ENCODE peak calls at places on chromosomes 11 and 22, in five cellular contexts. W is heart right ventricle, F is nephron progenitor cell, U is cardiac fibroblast, V is tibial artery. B is an unnamed sample.

GRCh38 chr11:69447786-69448185 is 33.7 kb upstream of the LINC01488 start:
- DNase-seq in W (no peak), U (no peak), F (no peak), V (peak; percentile 62), B (no peak)

GRCh38 chr11:120740424-120740823 is 228.9 kb downstream of the GRIK4 start:
- DNase-seq in V (no peak), F (no peak), W (no peak), U (no peak), B (no peak)

GRCh38 chr11:11608783-11609232 is 13.0 kb downstream of the GALNT18 start:
- DNase-seq in V (no peak), W (no peak), F (no peak), U (peak; percentile 19), B (no peak)

GRCh38 chr11:130403301-130403804 is 25.1 kb downstream of the ADAMTS8 start:
- DNase-seq in V (peak; percentile 87), F (no peak), U (peak; percentile 84), W (peak; percentile 50), B (no peak)

GRCh38 chr22:46066691-46067090 is 83.6 kb upstream of the PPARA start:
- DNase-seq in F (no peak), V (peak; percentile 62), U (no peak), W (peak; percentile 7), B (peak; percentile 4)

GRCh38 chr11:69711824-69712801 is 8.3 kb upstream of the FGF19 start:
- DNase-seq in U (no peak), V (no peak), W (no peak), F (no peak), B (no peak)

GRCh38 chr11:97109078-97109477 is 719.3 kb downstream of the JRKL start:
- DNase-seq in W (no peak), U (no peak), F (no peak), V (no peak), B (no peak)

GRCh38 chr11:103716363-103716762 is 320.1 kb upstream of the DDI1 start:
- DNase-seq in W (no peak), F (no peak), V (no peak), U (no peak), B (no peak)

GRCh38 chr22:50102946-50103345 is 13.1 kb downstream of the MOV10L1 start:
- DNase-seq in V (peak; percentile 53), F (no peak), W (no peak), U (no peak), B (no peak)

GRCh38 chr22:37276771-37277170 is 5.5 kb upstream of the CYTH4 start:
- DNase-seq in V (no peak), U (peak; percentile 22), W (no peak), F (no peak), B (no peak)

GRCh38 chr11:48022445-48022844 is 42.1 kb downstream of the PTPRJ start:
- DNase-seq in W (no peak), F (no peak), U (no peak), V (no peak), B (no peak)

GRCh38 chr11:61679893-61680621 is at the start of gene DAGLA:
- DNase-seq in V (peak; percentile 76), U (peak; percentile 65), F (peak; percentile 83), W (peak; percentile 82), B (peak; percentile 85)

GRCh38 chr11:130611791-130612251 is 163.4 kb downstream of the ADAMTS15 start:
- DNase-seq in W (no peak), U (peak; percentile 59), F (no peak), V (no peak), B (no peak)

GRCh38 chr22:26322179-26322905 is 106.7 kb upstream of the ASPHD2 start:
- DNase-seq in V (no peak), U (peak; percentile 23), F (no peak), W (no peak), B (no peak)

GRCh38 chr11:71543866-71544265 is 4.4 kb upstream of the KRTAP5-9 start:
- DNase-seq in W (no peak), U (no peak), F (no peak), V (no peak), B (no peak)

GRCh38 chr11:109511598-109511997 is 89.6 kb downstream of the C11orf87 start:
- DNase-seq in U (no peak), V (no peak), F (no peak), W (no peak), B (no peak)

GRCh38 chr11:67375320-67376021 is 2.1 kb upstream of the CLCF1 start:
- DNase-seq in U (no peak), F (no peak), V (no peak), W (no peak), B (no peak)

GRCh38 chr11:118139578-118139977 is 13.0 kb downstream of the SCN4B start:
- DNase-seq in U (no peak), F (no peak), W (no peak), V (no peak), B (no peak)

GRCh38 chr11:96162816-96163499 is 180.0 kb downstream of the MAML2 start:
- DNase-seq in W (no peak), F (no peak), V (no peak), U (peak; percentile 99), B (no peak)

GRCh38 chr11:18000760-18001159 is 12.1 kb downstream of the SERGEF start:
- DNase-seq in W (no peak), V (no peak), U (no peak), F (no peak), B (no peak)

GRCh38 chr11:119476666-119477331 is 53.8 kb upstream of the THY1 start:
- DNase-seq in F (no peak), W (no peak), V (peak; percentile 45), U (no peak), B (no peak)

GRCh38 chr11:110366234-110366633 is 63.5 kb upstream of the FDX1 start:
- DNase-seq in W (peak; percentile 67), V (no peak), U (peak; percentile 68), F (no peak), B (no peak)

DNA sequence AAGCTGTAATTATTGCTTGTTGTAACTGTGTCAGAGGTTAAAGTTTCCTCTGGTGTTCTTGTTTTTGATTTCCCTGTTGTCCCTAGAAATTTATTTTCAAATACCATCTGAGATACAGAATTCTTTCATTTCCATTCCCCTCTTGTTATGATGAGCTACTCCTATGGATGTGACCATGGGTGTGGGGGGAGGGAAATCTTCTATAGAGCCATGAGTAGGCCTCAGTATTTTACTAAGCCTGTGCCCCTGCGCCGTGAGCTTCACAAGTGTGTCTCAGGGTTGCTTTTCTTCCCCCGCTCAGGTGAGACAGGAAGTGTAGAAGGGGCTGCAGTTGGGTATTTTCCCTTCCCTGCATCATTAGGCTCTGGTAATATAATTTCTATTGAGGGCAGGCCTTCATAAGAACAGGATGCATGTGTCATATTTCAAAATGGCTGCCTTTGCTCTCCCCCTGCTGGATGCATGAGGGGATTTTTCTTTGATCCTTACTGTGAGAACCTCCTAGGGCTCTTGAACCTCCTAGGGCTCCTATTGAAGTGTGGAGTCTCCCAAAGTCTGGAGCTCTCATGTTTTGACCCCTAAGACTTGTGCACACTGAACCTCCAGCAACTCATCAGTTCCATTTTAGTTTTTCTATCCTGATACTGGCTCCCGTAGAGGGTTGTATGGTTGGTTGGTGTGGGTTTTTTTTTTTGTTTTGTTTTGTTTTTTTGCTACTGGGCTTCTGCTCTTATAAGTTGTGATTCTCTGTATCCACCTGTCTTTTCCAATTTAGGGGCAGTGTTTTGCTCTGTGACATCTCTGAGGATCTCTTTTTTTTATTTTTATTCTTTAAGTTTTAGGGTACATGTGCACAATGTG is 658.2 kb downstream of the NTM start:
- DNase-seq in V (no peak), F (peak; percentile 47), W (no peak), U (no peak), B (peak; percentile 70)
- TF ChIP-seq CTCF in V (no peak), F (peak; percentile 63), W (peak; percentile 48), U (peak; percentile 59), B (peak; percentile 76)

GRCh38 chr11:95152878-95153856 is 63.5 kb downstream of the ENDOD1 start:
- DNase-seq in W (no peak), F (no peak), U (no peak), V (no peak), B (no peak)

GRCh38 chr11:95148938-95149337 is 59.3 kb downstream of the ENDOD1 start:
- DNase-seq in U (no peak), V (no peak), F (no peak), W (no peak), B (no peak)

GRCh38 chr11:95148421-95148820 is 58.8 kb downstream of the ENDOD1 start:
- DNase-seq in W (no peak), F (no peak), V (no peak), U (no peak), B (no peak)

GRCh38 chr11:95149659-95150294 is 60.1 kb downstream of the ENDOD1 start:
- DNase-seq in V (no peak), U (peak; percentile 73), F (peak; percentile 19), W (peak; percentile 51), B (no peak)

DNA sequence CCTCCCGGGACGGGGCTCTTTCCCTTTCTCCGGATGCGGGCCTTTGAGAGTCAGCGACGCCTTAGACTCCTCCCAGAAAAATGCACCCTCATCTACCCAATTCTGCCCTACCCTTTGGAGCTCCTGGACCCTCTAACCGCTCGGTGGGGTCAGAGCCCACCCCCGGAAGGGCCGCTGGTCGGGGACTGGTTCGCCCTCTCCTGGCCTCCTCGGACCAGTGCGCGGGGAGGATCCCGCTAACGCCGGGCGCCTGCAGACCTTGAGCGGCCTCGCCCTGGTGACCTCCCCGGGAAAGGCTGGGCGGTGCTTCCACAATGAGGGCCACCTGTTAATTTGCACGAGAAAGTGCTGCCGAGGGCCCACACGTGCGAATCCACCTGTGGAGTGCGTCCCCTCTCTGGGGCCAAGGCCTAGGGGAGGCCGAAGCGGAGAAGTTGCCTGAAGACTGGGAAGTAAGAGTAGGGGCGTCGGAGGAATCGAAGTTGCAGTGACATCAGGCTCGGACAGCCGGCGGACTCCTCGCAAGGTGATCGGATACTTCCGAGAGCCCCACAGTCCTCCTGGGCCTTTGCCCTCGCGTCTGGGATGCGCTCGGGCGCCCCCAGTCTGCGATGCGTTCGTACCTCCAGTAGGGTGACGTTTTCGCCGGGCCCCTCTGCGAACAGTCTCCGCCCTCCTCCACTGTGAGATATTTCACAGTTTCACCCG is 61.5 kb downstream of the ENDOD1 start:
- DNase-seq in F (peak; percentile 88), W (peak; percentile 88), U (peak; percentile 93), V (peak; percentile 95), B (peak; percentile 90)
- TF ChIP-seq CTCF in F (peak; percentile 68), W (peak; percentile 74), U (peak; percentile 79), V (peak; percentile 83), B (peak; percentile 80)

GRCh38 chr11:8307601-8308000 is 43.9 kb upstream of the LMO1 start:
- DNase-seq in W (no peak), V (peak; percentile 23), U (no peak), F (no peak), B (no peak)

GRCh38 chr11:8311366-8311765 is 47.7 kb upstream of the LMO1 start:
- DNase-seq in W (no peak), F (no peak), U (no peak), V (peak; percentile 53), B (no peak)

GRCh38 chr11:8310743-8311298 is 47.1 kb upstream of the LMO1 start:
- DNase-seq in V (peak; percentile 50), F (no peak), U (no peak), W (no peak), B (no peak)

GRCh38 chr11:8309311-8309710 is 45.6 kb upstream of the LMO1 start:
- DNase-seq in W (no peak), V (peak; percentile 4), U (no peak), F (no peak), B (no peak)

GRCh38 chr11:8309862-8310261 is 46.2 kb upstream of the LMO1 start:
- DNase-seq in F (no peak), V (no peak), U (no peak), W (no peak), B (no peak)
- TF ChIP-seq CTCF in F (peak; percentile 7), V (no peak), U (no peak), W (peak; percentile 39), B (no peak)

DNA sequence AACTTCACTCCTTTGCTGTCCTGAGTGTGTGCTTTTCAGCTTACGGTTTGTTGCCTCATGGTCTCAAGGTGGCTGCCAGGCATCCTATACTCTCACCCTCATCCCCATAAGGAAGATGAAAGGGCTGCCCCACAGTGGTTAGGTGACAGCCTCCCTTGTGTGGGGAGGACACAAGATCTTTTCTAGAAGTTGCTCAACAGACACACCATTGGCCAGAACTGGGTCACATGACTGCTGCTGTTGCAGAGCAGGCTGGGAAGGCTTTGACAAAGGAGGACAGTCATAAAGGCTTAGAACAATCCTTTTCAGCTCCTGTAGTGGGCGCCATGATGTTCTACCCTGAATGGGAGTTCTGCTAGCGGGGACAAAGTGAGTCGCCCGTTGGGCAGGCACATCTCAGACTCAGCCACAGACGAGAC is 69.7 kb upstream of the RASD2 start:
- DNase-seq in F (no peak), U (no peak), W (no peak), V (no peak), B (no peak)
- TF ChIP-seq CTCF in F (no peak), U (no peak), W (no peak), V (no peak), B (no peak)